ENCODE peak calls at places on chromosomes 2 and 18, in ten cellular contexts. E is bronchial epithelial cell; U is glutamatergic neuron; Z is OCI-LY7; T is CD4-positive, alpha-beta T cell; I is breast epithelium; K is dorsolateral prefrontal cortex; D is HFFc6; J is GM20000; F is AG10803. B is an unnamed sample.

GRCh38 chr2:108257757-108258331 is 18.1 kb downstream of the SULT1C3 start:
- DNase-seq in E (peak), D (peak), Z (no peak), F (no peak), I (no peak), T (no peak), J (no peak), K (no peak), U (no peak), B (no peak)

GRCh38 chr2:55364189-55365055 is 55.2 kb downstream of the CCDC88A start:
- DNase-seq in J (no peak), K (no peak), Z (no peak), D (peak), E (peak), U (no peak), F (peak), I (no peak), T (no peak), B (no peak)

GRCh38 chr2:135635212-135635835 is 104.0 kb downstream of the R3HDM1 start:
- DNase-seq in D (no peak), Z (no peak), J (no peak), U (no peak), F (no peak), E (no peak), K (no peak), I (no peak), T (no peak), B (no peak)

GRCh38 chr2:150528861-150529801 is 41.7 kb upstream of the RND3 start:
- DNase-seq in T (no peak), F (peak), U (no peak), D (peak), Z (no peak), E (peak), K (no peak), I (no peak), J (peak), B (no peak)

GRCh38 chr2:23131066-23131575 is 253.9 kb upstream of the KLHL29 start:
- DNase-seq in E (no peak), J (no peak), Z (no peak), F (no peak), I (no peak), K (no peak), D (no peak), U (no peak), T (no peak), B (no peak)

GRCh38 chr2:214651451-214651850 is 158.0 kb downstream of the BARD1 start:
- DNase-seq in E (peak), D (no peak), F (no peak), T (no peak), J (no peak), Z (no peak), U (no peak), I (no peak), K (no peak), B (no peak)

GRCh38 chr2:31333527-31334183 is 80.9 kb downstream of the XDH start:
- DNase-seq in J (peak), K (peak), D (peak), F (peak), T (peak), E (peak), Z (peak), I (peak), U (peak), B (no peak)

GRCh38 chr18:3447035-3447894 is 2.7 kb upstream of the TGIF1 start:
- DNase-seq in J (peak), E (peak), U (no peak), F (peak), D (peak), K (no peak), T (peak), I (peak), Z (no peak), B (no peak)

GRCh38 chr2:219289537-219290361 is 10.6 kb downstream of the DNAJB2 start:
- DNase-seq in F (peak), T (no peak), J (no peak), E (peak), Z (no peak), K (peak), U (no peak), I (no peak), D (peak), B (peak)

GRCh38 chr2:158647832-158648231 is 147.3 kb upstream of the DAPL1 start:
- DNase-seq in I (no peak), E (no peak), U (no peak), T (no peak), K (no peak), D (no peak), J (no peak), Z (no peak), F (no peak), B (no peak)

GRCh38 chr2:154452906-154453493 is 245.5 kb upstream of the KCNJ3 start:
- DNase-seq in K (no peak), D (no peak), F (peak), T (no peak), I (no peak), J (peak), E (peak), Z (peak), U (no peak), B (no peak)

GRCh38 chr2:9753276-9753600 is 90.0 kb upstream of the TAF1B start:
- DNase-seq in F (peak), K (no peak), Z (peak), D (peak), U (no peak), T (no peak), J (peak), E (peak), I (no peak), B (no peak)

GRCh38 chr2:177518754-177519153 is 126.2 kb downstream of the AGPS start:
- DNase-seq in D (no peak), Z (no peak), U (no peak), J (no peak), E (no peak), T (no peak), K (no peak), I (no peak), F (no peak), B (no peak)

GRCh38 chr2:213476641-213477040 is 192.4 kb downstream of the SPAG16 start:
- DNase-seq in U (no peak), Z (no peak), D (peak), F (peak), T (no peak), J (no peak), E (peak), K (no peak), I (no peak), B (no peak)

GRCh38 chr18:44594779-44595467 is 85.8 kb upstream of the SETBP1 start:
- DNase-seq in Z (no peak), K (no peak), J (no peak), T (no peak), E (peak), U (no peak), D (peak), F (peak), I (no peak), B (no peak)

GRCh38 chr2:235553696-235554100 is 59.9 kb downstream of the AGAP1 start:
- DNase-seq in J (no peak), E (no peak), K (no peak), Z (no peak), T (no peak), I (no peak), U (no peak), F (no peak), D (no peak), B (peak)

GRCh38 chr18:79393181-79393598 is 2.5 kb upstream of the NFATC1 start:
- DNase-seq in Z (peak), T (peak), U (no peak), K (no peak), J (peak), F (peak), E (no peak), I (no peak), D (no peak), B (peak)

GRCh38 chr2:70111752-70112591 is 24.7 kb downstream of the PCBP1 start:
- DNase-seq in E (no peak), U (no peak), K (no peak), J (no peak), F (peak), D (peak), I (no peak), Z (no peak), T (no peak), B (peak)

GRCh38 chr2:116094196-116094595 is 1651.8 kb downstream of the DPP10 start:
- DNase-seq in J (no peak), I (no peak), K (no peak), E (no peak), Z (no peak), F (no peak), U (no peak), T (no peak), D (no peak), B (peak)

GRCh38 chr2:48444404-48444803 is 85.5 kb upstream of the STON1 start:
- DNase-seq in U (no peak), J (no peak), K (no peak), T (no peak), I (no peak), Z (no peak), F (no peak), E (no peak), D (no peak), B (no peak)

GRCh38 chr18:25832008-25832604 is 258.3 kb downstream of the SS18 start:
- DNase-seq in U (peak), E (peak), J (peak), I (no peak), D (peak), T (no peak), K (peak), Z (peak), F (peak), B (no peak)
- TF ChIP-seq CTCF in U (peak), E (peak), J (peak), I (no peak), D (peak), T (no peak), K (peak), Z (peak), F (peak), B (peak)

GRCh38 chr2:239094727-239095266 is 246.9 kb downstream of the TWIST2 start:
- DNase-seq in I (no peak), D (no peak), E (no peak), J (no peak), T (no peak), K (no peak), Z (no peak), F (no peak), U (no peak), B (no peak)

GRCh38 chr2:239095475-239095874 is 247.6 kb downstream of the TWIST2 start:
- DNase-seq in Z (no peak), F (no peak), D (no peak), T (no peak), E (no peak), J (no peak), K (no peak), I (no peak), U (no peak), B (no peak)

GRCh38 chr2:239097428-239097696 is 249.5 kb downstream of the TWIST2 start:
- DNase-seq in Z (no peak), U (no peak), T (no peak), K (no peak), E (no peak), I (no peak), D (no peak), F (no peak), J (no peak), B (no peak)

GRCh38 chr2:239098288-239098970 is 250.5 kb downstream of the TWIST2 start:
- DNase-seq in Z (no peak), K (peak), F (peak), E (no peak), J (no peak), U (no peak), I (peak), T (no peak), D (no peak), B (no peak)

DNA sequence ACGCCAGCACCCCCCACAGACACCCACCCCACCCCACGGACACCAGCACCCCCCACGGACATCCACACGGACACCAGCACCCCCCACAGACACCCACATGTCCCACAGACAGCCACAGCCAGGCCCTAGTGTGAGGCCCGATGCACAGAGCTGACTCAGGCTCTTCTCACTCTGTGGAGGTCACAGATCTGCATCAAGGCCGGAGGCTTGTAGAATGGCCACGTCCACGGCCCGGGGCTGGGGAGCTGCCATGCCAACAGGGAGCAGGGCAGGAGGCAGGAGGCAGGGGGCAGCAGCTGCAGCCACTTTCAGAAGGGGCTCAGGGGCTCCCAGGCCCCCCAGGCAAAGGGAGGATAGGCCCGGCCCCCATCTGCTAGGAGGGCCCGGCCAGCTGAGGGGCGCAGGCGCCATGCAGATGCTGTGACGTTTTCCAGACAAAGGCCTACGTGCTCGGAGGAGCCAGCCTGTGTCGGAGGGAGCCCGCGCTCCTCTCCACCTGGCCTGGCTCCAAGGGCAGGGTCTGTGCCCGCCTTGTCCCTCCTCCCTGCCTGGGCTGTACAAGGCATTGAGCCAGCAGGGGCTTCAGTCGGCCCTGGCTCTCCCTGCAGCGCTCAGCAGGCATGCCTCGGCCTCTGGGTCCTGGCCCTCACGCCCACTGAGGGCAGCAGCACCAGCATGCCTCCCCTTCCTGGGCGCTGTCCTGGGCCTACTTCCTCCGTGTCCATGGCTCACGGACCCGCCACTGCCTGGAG is 249.0 kb downstream of the TWIST2 start:
- DNase-seq in F (no peak), U (no peak), K (no peak), D (no peak), E (no peak), Z (no peak), T (no peak), I (no peak), J (no peak), B (no peak)
- TF ChIP-seq CTCF in F (no peak), U (no peak), K (no peak), D (no peak), E (no peak), Z (no peak), T (no peak), I (no peak), J (no peak), B (no peak)

GRCh38 chr2:96142217-96143113 is 2.8 kb downstream of the DUSP2 start:
- DNase-seq in J (peak), U (peak), Z (peak), K (no peak), D (no peak), T (no peak), I (no peak), F (no peak), E (no peak), B (peak)
- TF ChIP-seq CTCF in J (peak), U (no peak), Z (peak), K (no peak), D (no peak), T (no peak), I (no peak), F (no peak), E (no peak), B (no peak)

DNA sequence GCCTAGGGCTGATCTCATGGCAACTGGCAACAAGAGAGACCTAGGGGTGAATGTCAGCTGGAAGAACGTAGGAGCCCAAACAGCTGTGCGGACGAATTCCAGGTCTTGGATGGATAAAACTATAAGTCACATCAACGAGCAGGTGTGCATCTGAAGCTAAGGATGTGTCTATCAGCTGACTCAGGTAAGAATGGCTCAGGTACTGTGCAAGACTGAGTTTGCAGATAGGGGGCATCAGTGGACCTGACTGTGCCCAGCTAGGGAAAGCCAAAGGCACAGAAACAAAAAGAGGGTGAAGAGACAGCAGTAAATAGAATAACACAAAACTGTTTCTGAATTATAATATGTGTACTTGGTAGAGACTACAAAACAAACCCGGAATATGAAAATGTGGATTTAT is 357.3 kb downstream of the ZEB2 start:
- DNase-seq in T (no peak), F (no peak), U (no peak), Z (peak), K (no peak), D (no peak), I (no peak), J (peak), E (peak), B (no peak)
- TF ChIP-seq CTCF in T (peak), F (no peak), U (no peak), Z (peak), K (peak), D (peak), I (no peak), J (peak), E (peak), B (peak)

DNA sequence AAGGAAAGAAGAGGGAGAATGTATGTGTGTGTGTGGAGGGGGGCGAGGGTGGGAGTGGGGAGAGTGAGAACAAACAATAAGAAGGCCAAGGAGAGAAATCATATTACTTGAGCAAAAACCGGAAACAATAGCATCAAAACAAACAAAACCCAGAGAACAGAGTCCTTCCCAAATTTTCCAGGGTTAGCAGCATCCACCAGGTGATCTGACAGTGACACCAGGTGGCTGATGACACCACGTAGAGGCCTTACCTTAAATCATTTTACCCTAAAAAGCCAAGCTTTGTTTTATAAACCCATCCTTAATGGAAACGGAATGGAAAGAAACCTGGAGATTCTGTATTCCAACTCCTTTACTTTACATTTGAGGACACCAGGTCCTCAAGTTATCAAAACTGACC is 42.9 kb downstream of the CDCA7 start:
- DNase-seq in K (no peak), U (no peak), D (no peak), Z (no peak), E (peak), F (no peak), J (no peak), T (no peak), I (no peak), B (no peak)
- TF ChIP-seq CTCF in K (no peak), U (no peak), D (no peak), Z (peak), E (peak), F (no peak), J (peak), T (no peak), I (no peak), B (no peak)

B was measured in chondrocyte.